ENCODE peak calls at places on chromosomes 13 and 19, in four cellular contexts. P, S, X and W are unnamed samples.

GRCh38 chr19:34962945-34963530 is 991 bp downstream of the ZNF792 start:
- DNase-seq in P (no peak), S (peak), X (no peak), W (no peak)

GRCh38 chr13:44299544-44299943 is 74.1 kb upstream of the SERP2 start:
- DNase-seq in P (no peak), S (no peak), X (no peak), W (no peak)

GRCh38 chr13:32503727-32504126 is 34.9 kb downstream of the N4BP2L2 start:
- DNase-seq in P (no peak), S (no peak), X (peak), W (no peak)

GRCh38 chr19:35414442-35414841 is 33.6 kb upstream of the FFAR2 start:
- DNase-seq in P (no peak), S (no peak), X (no peak), W (no peak)

GRCh38 chr13:97287047-97287383 is 64.9 kb downstream of the MBNL2 start:
- DNase-seq in P (no peak), S (no peak), X (no peak), W (no peak)

GRCh38 chr13:113112893-113113845 is 7.6 kb downstream of the F7 start:
- DNase-seq in P (no peak), S (no peak), X (no peak), W (no peak)

GRCh38 chr13:25689539-25689938 is 317.8 kb downstream of the ATP8A2 start:
- DNase-seq in P (no peak), S (no peak), X (no peak), W (no peak)

GRCh38 chr19:2779121-2779740 is 3.8 kb downstream of the SGTA start:
- DNase-seq in P (no peak), S (no peak), X (no peak), W (no peak)

GRCh38 chr13:114143806-114144605 is 11.6 kb upstream of the RASA3 start:
- DNase-seq in P (no peak), S (peak), X (peak), W (peak)

GRCh38 chr13:73717632-73718031 is 416.6 kb downstream of the KLF12 start:
- DNase-seq in P (no peak), S (no peak), X (no peak), W (no peak)

GRCh38 chr19:19271828-19272599 is 1.1 kb downstream of the TM6SF2 start:
- DNase-seq in P (no peak), S (no peak), X (no peak), W (no peak)

GRCh38 chr19:8731428-8732169 is 10.2 kb downstream of the OR2Z1 start:
- DNase-seq in P (no peak), S (no peak), X (no peak), W (no peak)

GRCh38 chr13:102877285-102877684 is 31.5 kb downstream of the ERCC5 start:
- DNase-seq in P (no peak), S (no peak), X (peak), W (no peak)

GRCh38 chr19:13008926-13009787 is 13.9 kb downstream of the NFIX start:
- DNase-seq in P (no peak), S (no peak), X (no peak), W (no peak)

GRCh38 chr13:98813993-98814392 is 61.5 kb upstream of the SLC15A1 start:
- DNase-seq in P (no peak), S (no peak), X (no peak), W (no peak)

GRCh38 chr19:11382898-11383705 is 1.0 kb downstream of the EPOR start:
- DNase-seq in P (no peak), S (peak), X (peak), W (peak)

GRCh38 chr19:35309481-35310279 is 17.7 kb downstream of the MAG start:
- DNase-seq in P (no peak), S (peak), X (peak), W (no peak)

GRCh38 chr13:109684084-109684835 is 102.1 kb downstream of the IRS2 start:
- DNase-seq in P (no peak), S (no peak), X (no peak), W (no peak)

GRCh38 chr13:44783987-44784734 is 205.1 kb downstream of the NUFIP1 start:
- DNase-seq in P (no peak), S (no peak), X (peak), W (no peak)

GRCh38 chr13:102020611-102021216 is 381.1 kb downstream of the FGF14 start:
- DNase-seq in P (no peak), S (no peak), X (no peak), W (no peak)

GRCh38 chr13:79874396-79875360 is 393.7 kb downstream of the NDFIP2 start:
- DNase-seq in P (no peak), S (no peak), X (no peak), W (no peak)

GRCh38 chr19:54325194-54325621 is 12.2 kb upstream of the LILRA5 start:
- DNase-seq in P (no peak), S (peak), X (peak), W (peak)

GRCh38 chr19:42287017-42287825 is 14.7 kb upstream of the PRR19 start:
- DNase-seq in P (no peak), S (no peak), X (no peak), W (no peak)

GRCh38 chr19:1074512-1075283 is 7.7 kb downstream of the ARHGAP45 start:
- DNase-seq in P (no peak), S (peak), X (no peak), W (peak)

GRCh38 chr19:39074205-39074692 is 9.9 kb upstream of the ACP7 start:
- DNase-seq in P (no peak), S (no peak), X (no peak), W (no peak)

GRCh38 chr19:39067104-39067503 is 17.1 kb upstream of the ACP7 start:
- DNase-seq in P (no peak), S (no peak), X (peak), W (no peak)

GRCh38 chr19:39065928-39066327 is 18.2 kb upstream of the ACP7 start:
- DNase-seq in P (no peak), S (no peak), X (no peak), W (no peak)

GRCh38 chr19:39074942-39075341 is 9.2 kb upstream of the ACP7 start:
- DNase-seq in P (no peak), S (no peak), X (no peak), W (no peak)

GRCh38 chr19:39070888-39071287 is 13.3 kb upstream of the ACP7 start:
- DNase-seq in P (no peak), S (no peak), X (no peak), W (no peak)
- TF ChIP-seq RNF2 in P (no peak), S (no peak), X (no peak), W (no peak)

GRCh38 chr13:111048387-111048786 is 66.7 kb upstream of the ARHGEF7 start:
- DNase-seq in P (no peak), S (no peak), X (no peak), W (no peak)

GRCh38 chr13:111050539-111050879 is 64.6 kb upstream of the ARHGEF7 start:
- DNase-seq in P (no peak), S (no peak), X (no peak), W (no peak)

GRCh38 chr13:111051656-111052232 is 63.4 kb upstream of the ARHGEF7 start:
- DNase-seq in P (no peak), S (no peak), X (no peak), W (no peak)

GRCh38 chr13:111051041-111051440 is 64.1 kb upstream of the ARHGEF7 start:
- DNase-seq in P (no peak), S (no peak), X (no peak), W (no peak)

DNA sequence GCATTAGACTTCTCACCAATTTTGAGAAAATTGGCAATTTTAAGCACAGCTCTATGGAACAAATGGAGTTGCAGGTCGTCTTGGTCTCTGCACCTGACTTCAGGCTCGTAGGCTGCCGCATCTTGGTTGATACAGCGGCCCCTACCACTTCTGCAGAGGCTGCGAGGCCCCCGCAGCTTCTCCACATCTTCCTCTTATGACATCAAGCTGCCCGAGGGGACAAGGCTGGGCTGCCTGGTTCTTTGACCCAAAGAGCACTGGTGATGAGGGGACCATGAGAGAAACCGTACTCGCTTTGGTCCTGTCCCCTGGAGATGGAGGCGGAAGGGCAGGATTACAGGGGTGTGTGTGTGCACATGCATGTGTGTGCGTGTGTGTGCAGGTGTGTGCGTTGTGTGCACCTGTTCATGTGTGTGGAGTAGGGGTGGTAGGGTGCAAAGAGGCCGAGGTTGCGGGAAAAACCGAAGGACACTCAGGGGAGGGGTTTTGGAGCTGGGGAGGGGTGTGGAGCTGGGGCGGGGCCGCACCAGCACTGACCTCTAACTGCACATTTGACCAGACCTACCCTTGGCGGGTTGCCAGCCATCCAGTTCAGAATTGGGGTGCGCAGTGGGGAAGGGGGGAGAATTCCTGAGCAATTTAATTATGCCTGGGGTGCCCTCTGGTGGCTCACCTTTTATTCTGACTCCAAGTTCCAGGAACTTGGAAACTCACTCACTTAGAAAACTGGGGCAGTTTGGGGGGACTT is 65.1 kb upstream of the ARHGEF7 start:
- DNase-seq in P (no peak), S (peak), X (no peak), W (no peak)
- TF ChIP-seq RNF2 in P (no peak), S (no peak), X (no peak), W (no peak)

GRCh38 chr13:99998261-99998660 is 16.7 kb downstream of the ZIC2 start:
- DNase-seq in P (no peak), S (no peak), X (no peak), W (no peak)

GRCh38 chr13:99995104-99995502 is 13.5 kb downstream of the ZIC2 start:
- DNase-seq in P (no peak), S (no peak), X (no peak), W (no peak)

GRCh38 chr13:99995503-99996176 is 14.1 kb downstream of the ZIC2 start:
- DNase-seq in P (no peak), S (no peak), X (no peak), W (no peak)

GRCh38 chr13:99997702-99998219 is 16.2 kb downstream of the ZIC2 start:
- DNase-seq in P (no peak), S (no peak), X (no peak), W (no peak)

GRCh38 chr13:99996177-99996705 is 14.7 kb downstream of the ZIC2 start:
- DNase-seq in P (no peak), S (no peak), X (no peak), W (no peak)
- TF ChIP-seq RNF2 in P (no peak), S (no peak), X (no peak), W (no peak)

GRCh38 chr13:20714563-20715339 is 11.3 kb downstream of the IL17D start:
- DNase-seq in P (no peak), S (no peak), X (no peak), W (no peak)

GRCh38 chr13:20717581-20718542 is 14.4 kb downstream of the IL17D start:
- DNase-seq in P (no peak), S (no peak), X (no peak), W (no peak)

GRCh38 chr13:20715340-20715732 is 11.8 kb downstream of the IL17D start:
- DNase-seq in P (no peak), S (no peak), X (no peak), W (no peak)

GRCh38 chr13:20718958-20719566 is 15.6 kb downstream of the IL17D start:
- DNase-seq in P (no peak), S (no peak), X (no peak), W (no peak)

DNA sequence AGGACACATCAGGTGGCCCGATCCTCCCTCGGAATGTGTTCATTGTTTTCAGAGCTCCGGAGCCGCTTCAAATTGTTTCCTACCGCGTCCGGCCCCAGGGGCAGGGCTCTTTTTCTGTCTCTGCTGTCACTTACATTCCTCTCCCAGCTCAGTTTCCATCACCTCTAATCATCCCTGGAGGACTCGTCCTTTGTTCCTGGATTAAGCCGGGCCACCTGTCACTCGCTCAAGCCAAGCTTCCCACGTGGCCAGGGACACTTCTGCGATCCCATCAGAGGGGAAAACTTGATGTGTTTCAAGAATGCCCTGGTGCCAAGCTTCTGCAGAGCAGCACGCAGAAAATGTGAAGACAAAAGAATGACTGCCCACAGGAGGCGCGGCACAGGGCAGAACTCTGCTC is 13.5 kb downstream of the IL17D start:
- DNase-seq in P (no peak), S (no peak), X (no peak), W (no peak)
- TF ChIP-seq RNF2 in P (no peak), S (no peak), X (no peak), W (no peak)

GRCh38 chr19:22545751-22546150 is 88.4 kb upstream of the ZNF492 start:
- DNase-seq in P (no peak), S (peak), X (peak), W (peak)
- TF ChIP-seq RNF2 in P (no peak), S (no peak), X (no peak), W (no peak)

DNA sequence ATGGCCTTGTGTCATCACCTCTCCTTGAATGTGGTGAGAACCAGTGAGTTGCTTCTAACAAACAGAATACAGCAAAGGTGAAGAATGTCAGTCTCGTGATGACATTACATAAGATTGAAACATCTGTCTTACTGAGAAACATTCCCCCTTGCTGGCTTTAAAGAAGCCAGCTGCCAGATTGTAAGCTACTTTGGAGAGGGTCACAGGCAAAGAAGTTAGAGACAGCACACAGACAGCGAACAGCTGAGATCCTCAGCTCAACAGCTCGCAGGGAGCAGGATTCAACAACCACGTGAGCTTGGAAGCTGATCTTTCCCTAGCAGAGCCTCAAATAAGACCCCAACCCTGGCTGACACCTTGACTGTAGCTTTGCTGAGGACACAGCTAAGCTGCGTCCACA is 367.9 kb downstream of the LIG4 start:
- DNase-seq in P (no peak), S (no peak), X (no peak), W (no peak)
- TF ChIP-seq RNF2 in P (no peak), S (no peak), X (no peak), W (no peak)

GRCh38 chr13:33510350-33510749 is 224.8 kb upstream of the STARD13 start:
- DNase-seq in P (no peak), S (no peak), X (no peak), W (no peak)

GRCh38 chr13:33509642-33510229 is 224.2 kb upstream of the STARD13 start:
- DNase-seq in P (no peak), S (no peak), X (no peak), W (peak)

GRCh38 chr13:33514362-33514761 is 228.8 kb upstream of the STARD13 start:
- DNase-seq in P (no peak), S (no peak), X (no peak), W (no peak)

GRCh38 chr13:33508060-33508459 is 222.5 kb upstream of the STARD13 start:
- DNase-seq in P (no peak), S (no peak), X (no peak), W (no peak)

DNA sequence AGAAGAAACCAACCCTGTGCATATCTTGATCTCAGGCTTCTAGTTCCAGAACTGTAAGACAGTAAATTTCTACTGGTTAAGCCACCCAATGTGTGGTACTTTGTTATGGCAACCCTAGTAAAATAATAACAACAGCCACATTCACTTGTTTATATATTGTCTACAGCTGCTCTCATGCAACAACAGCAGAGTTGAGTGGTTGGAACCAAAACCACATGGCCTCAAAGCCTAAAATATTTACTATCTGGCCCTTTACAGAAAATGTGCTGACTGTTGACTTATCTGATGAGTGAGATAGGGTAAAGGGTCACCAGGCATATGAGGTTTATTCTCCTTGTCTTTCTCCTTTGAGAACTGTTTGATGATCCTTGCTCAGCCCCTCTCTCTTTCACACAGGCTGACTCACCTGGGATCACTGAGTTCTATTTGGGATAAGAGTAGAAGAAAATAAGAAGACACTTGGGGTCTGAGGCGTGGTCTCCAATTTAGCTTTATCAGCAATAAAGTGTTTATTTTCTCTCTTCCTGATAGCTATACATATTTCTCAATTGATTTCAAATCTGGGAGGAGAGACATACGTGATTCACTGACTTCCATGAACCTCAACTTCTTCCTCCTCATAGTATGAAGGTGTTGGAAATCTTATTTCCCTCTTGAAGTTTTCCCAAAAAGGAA is 227.5 kb upstream of the STARD13 start:
- DNase-seq in P (no peak), S (no peak), X (no peak), W (no peak)
- TF ChIP-seq RNF2 in P (no peak), S (no peak), X (no peak), W (no peak)

DNA sequence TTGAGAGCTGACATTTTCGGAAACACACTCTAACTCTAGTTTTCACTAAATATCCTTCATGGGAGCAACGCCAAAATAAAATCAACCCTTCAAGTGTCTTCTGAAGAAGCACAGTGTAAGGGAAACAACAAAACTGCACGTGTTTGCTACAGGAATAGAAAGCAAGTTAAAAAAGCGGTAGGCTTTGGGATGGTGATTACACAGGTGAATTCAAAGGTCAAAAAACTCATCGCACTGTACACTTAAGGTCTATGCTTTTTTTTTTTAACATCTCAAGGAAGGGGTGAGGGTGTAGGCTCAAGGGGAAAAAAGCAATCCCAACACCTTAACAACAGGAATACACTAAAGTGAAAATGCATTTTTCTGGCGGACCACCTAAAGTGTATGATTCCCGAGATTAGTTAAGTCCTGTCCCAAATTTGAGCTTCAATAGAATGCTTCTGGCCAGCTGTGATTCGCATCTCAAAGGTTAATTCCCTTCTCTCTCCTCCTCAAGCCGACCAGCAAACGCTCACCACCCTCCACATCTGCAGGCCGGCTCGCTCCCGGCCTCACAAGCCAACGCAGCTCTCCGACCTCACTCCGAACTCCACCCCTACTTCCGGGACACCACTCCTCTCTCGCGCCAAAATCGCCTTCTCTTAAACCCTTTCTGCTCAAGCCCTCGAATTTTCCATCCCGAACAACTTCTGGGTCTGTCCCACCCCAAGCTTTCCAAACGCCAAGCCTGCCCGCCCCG is 1.1 kb downstream of the ARGLU1 start:
- DNase-seq in P (no peak), S (no peak), X (peak), W (peak)
- TF ChIP-seq RNF2 in P (no peak), S (no peak), X (no peak), W (no peak)

GRCh38 chr13:61728468-61728867 is 312.8 kb upstream of the PCDH20 start:
- DNase-seq in P (no peak), S (no peak), X (no peak), W (no peak)
- TF ChIP-seq RNF2 in P (no peak), S (no peak), X (no peak), W (no peak)